ENCODE peak calls at places on chromosomes 1 and 21, in five cellular contexts. Z is kidney glomerular epithelial cell; V is activated naive CD8-positive, alpha-beta T cell treated with anti-CD3 and anti-CD28 coated beads, Interleukin-2, amount 50 U/mL, for 24 hours; R is HS-5; S is A172. T is an unnamed sample.

GRCh38 chr21:29293495-29293894 is 5.2 kb upstream of the BACH1 start:
- DNase-seq in Z (no peak), V (peak), R (no peak), S (no peak), T (peak)

GRCh38 chr1:1539310-1540014 is 962 bp downstream of the TMEM240 start:
- DNase-seq in Z (no peak), V (no peak), R (no peak), S (no peak), T (no peak)

GRCh38 chr21:39232926-39233325 is 49.7 kb upstream of the PSMG1 start:
- DNase-seq in Z (no peak), V (no peak), R (no peak), S (no peak), T (peak)

GRCh38 chr1:169201084-169201619 is 94.7 kb downstream of the ATP1B1 start:
- DNase-seq in Z (peak), V (no peak), R (peak), S (peak), T (no peak)

GRCh38 chr1:93499075-93499474 is 51.2 kb downstream of the FNBP1L start:
- DNase-seq in Z (no peak), V (no peak), R (no peak), S (no peak), T (no peak)

GRCh38 chr1:211520641-211521040 is 28.7 kb upstream of the RD3 start:
- DNase-seq in Z (no peak), V (no peak), R (no peak), S (no peak), T (peak)

GRCh38 chr1:183946309-183946591 is 91.3 kb downstream of the COLGALT2 start:
- DNase-seq in Z (no peak), V (no peak), R (no peak), S (no peak), T (no peak)

GRCh38 chr1:228141871-228142615 is 2.0 kb downstream of the GUK1 start:
- DNase-seq in Z (no peak), V (no peak), R (no peak), S (peak), T (no peak)

GRCh38 chr1:197915797-197916686 is 1.1 kb upstream of the LHX9 start:
- DNase-seq in Z (peak), V (no peak), R (peak), S (peak), T (peak)

GRCh38 chr21:34511787-34512451 is at the start of gene KCNE1:
- DNase-seq in Z (no peak), V (no peak), R (no peak), S (no peak), T (peak)

T was measured in NB4.